ENCODE peak calls at places on chromosomes 3 and 15, in five cellular contexts. S is sciatic nerve, M is progenitor cell of endocrine pancreas, N is HTR-8/SVneo, F is NCI-H2029. I is an unnamed sample.

GRCh38 chr3:172530566-172530965 is 7.3 kb upstream of the TNFSF10 start:
- DNase-seq in S (no peak), F (no peak), M (no peak), N (no peak), I (no peak)

GRCh38 chr3:51813539-51813938 is 34.5 kb upstream of the IQCF6 start:
- DNase-seq in S (no peak), M (no peak), N (no peak), F (no peak), I (no peak)

GRCh38 chr15:58546635-58547627 is 115.1 kb downstream of the LIPC start:
- DNase-seq in F (peak), S (peak), M (no peak), N (peak), I (peak)

GRCh38 chr15:75452968-75453702 is 1.6 kb upstream of the SIN3A start:
- DNase-seq in N (no peak), M (peak), S (peak), F (peak), I (no peak)

GRCh38 chr3:148705314-148705713 is 7.6 kb downstream of the AGTR1 start:
- DNase-seq in M (no peak), S (no peak), N (no peak), F (no peak), I (no peak)

GRCh38 chr3:159356606-159357005 is 554.8 kb downstream of the MFSD1 start:
- DNase-seq in M (no peak), S (no peak), N (no peak), F (no peak), I (no peak)

GRCh38 chr3:45082139-45082538 is 56.0 kb downstream of the CLEC3B start:
- DNase-seq in F (no peak), N (no peak), S (no peak), M (no peak), I (no peak)

GRCh38 chr15:74283366-74283765 is 47.2 kb downstream of the CCDC33 start:
- DNase-seq in S (no peak), N (no peak), M (no peak), F (no peak), I (no peak)

GRCh38 chr3:185532881-185533280 is 19.5 kb downstream of the LIPH start:
- DNase-seq in N (no peak), S (no peak), F (no peak), M (no peak), I (no peak)

GRCh38 chr3:127819086-127819485 is 3.2 kb downstream of the MGLL start:
- DNase-seq in S (no peak), M (no peak), N (no peak), F (peak), I (no peak)

GRCh38 chr3:135197246-135197645 is 402.2 kb downstream of the EPHB1 start:
- DNase-seq in M (no peak), S (no peak), N (no peak), F (no peak), I (no peak)

GRCh38 chr3:124584245-124584551 is 146.1 kb upstream of the UMPS start:
- DNase-seq in S (no peak), F (no peak), N (no peak), M (no peak), I (no peak)

GRCh38 chr3:9168230-9168629 is 81.2 kb downstream of the SRGAP3 start:
- DNase-seq in M (no peak), F (no peak), N (no peak), S (no peak), I (no peak)

GRCh38 chr3:127393131-127393820 is 105.4 kb upstream of the PRR20G start:
- DNase-seq in M (no peak), S (no peak), F (no peak), N (no peak), I (no peak)

I was measured in H54.